ENCODE peak calls at places on chromosomes 12 and 14, in four cellular contexts. One of them, this sample, is unnamed.

GRCh38 chr14:59582845-59583509 is 6.4 kb upstream of the CCDC175 start:
- DNase-seq in frontal cortex: no peak
- DNase-seq in astrocyte of the cerebellum: no peak
- DNase-seq in omental fat pad: no peak
- DNase-seq in this sample: no peak

GRCh38 chr14:69839661-69840060 is 39.6 kb upstream of the SMOC1 start:
- DNase-seq in frontal cortex: no peak
- DNase-seq in astrocyte of the cerebellum: no peak
- DNase-seq in omental fat pad: no peak
- DNase-seq in this sample: no peak

GRCh38 chr14:71143391-71144290 is 236.4 kb downstream of the PCNX1 start:
- DNase-seq in frontal cortex: no peak
- DNase-seq in astrocyte of the cerebellum: no peak
- DNase-seq in omental fat pad: no peak
- DNase-seq in this sample: no peak

GRCh38 chr14:103416916-103417315 is 31.7 kb downstream of the MARK3 start:
- DNase-seq in frontal cortex: peak; percentile 15
- DNase-seq in astrocyte of the cerebellum: no peak
- DNase-seq in omental fat pad: no peak
- DNase-seq in this sample: no peak

GRCh38 chr14:79011091-79011919 is 841.1 kb downstream of the NRXN3 start:
- DNase-seq in frontal cortex: no peak
- DNase-seq in astrocyte of the cerebellum: peak; percentile 28
- DNase-seq in omental fat pad: no peak
- DNase-seq in this sample: peak; percentile 45

GRCh38 chr14:104698688-104699425 is 9.4 kb downstream of the INF2 start:
- DNase-seq in frontal cortex: no peak
- DNase-seq in astrocyte of the cerebellum: no peak
- DNase-seq in omental fat pad: no peak
- DNase-seq in this sample: no peak

GRCh38 chr12:124684496-124684895 is 117.1 kb upstream of the NCOR2 start:
- DNase-seq in frontal cortex: no peak
- DNase-seq in astrocyte of the cerebellum: no peak
- DNase-seq in omental fat pad: no peak
- DNase-seq in this sample: no peak

GRCh38 chr12:50242751-50243191 is 40.5 kb downstream of the LIMA1 start:
- DNase-seq in frontal cortex: no peak
- DNase-seq in astrocyte of the cerebellum: no peak
- DNase-seq in omental fat pad: no peak
- DNase-seq in this sample: no peak

GRCh38 chr14:64860039-64860438 is 19.7 kb downstream of the SPTB start:
- DNase-seq in frontal cortex: no peak
- DNase-seq in astrocyte of the cerebellum: no peak
- DNase-seq in omental fat pad: no peak
- DNase-seq in this sample: no peak

GRCh38 chr12:124422570-124423523 is 128.0 kb downstream of the RFLNA start:
- DNase-seq in frontal cortex: peak; percentile 84
- DNase-seq in astrocyte of the cerebellum: peak; percentile 86
- DNase-seq in omental fat pad: peak; percentile 68
- DNase-seq in this sample: peak; percentile 64

GRCh38 chr14:63893701-63894458 is 41.1 kb downstream of the SYNE2 start:
- DNase-seq in frontal cortex: no peak
- DNase-seq in astrocyte of the cerebellum: peak; percentile 90
- DNase-seq in omental fat pad: no peak
- DNase-seq in this sample: no peak

GRCh38 chr12:49923878-49924610 is 20.3 kb upstream of the FAIM2 start:
- DNase-seq in frontal cortex: no peak
- DNase-seq in astrocyte of the cerebellum: no peak
- DNase-seq in omental fat pad: no peak
- DNase-seq in this sample: no peak

GRCh38 chr12:101707131-101707782 is 9.8 kb downstream of the CHPT1 start:
- DNase-seq in frontal cortex: no peak
- DNase-seq in astrocyte of the cerebellum: no peak
- DNase-seq in omental fat pad: no peak
- DNase-seq in this sample: no peak